ENCODE peak calls at places on chromosomes 16 and 17, in nine cellular contexts. L, G, V, D, S, O, Q, W and H are unnamed samples.
A peak's percentile ranks its signal among the peaks of the same experiment; 100 is the strongest.

GRCh38 chr17:81923302-81924260 is 4.0 kb downstream of the MAFG start:
- DNase-seq in G (peak; percentile 94), O (peak; percentile 93), V (peak; percentile 21), S (peak; percentile 77), D (peak; percentile 63), W (peak; percentile 84), Q (no peak), L (no peak), H (peak; percentile 87)

GRCh38 chr17:233473-233941 is 52.1 kb upstream of the DOC2B start:
- DNase-seq in Q (peak; percentile 44), W (no peak), G (no peak), L (no peak), V (no peak), O (no peak), S (no peak), D (peak; percentile 19), H (no peak)

GRCh38 chr17:42053701-42054100 is 3.3 kb upstream of the C17orf113 start:
- DNase-seq in L (no peak), Q (no peak), S (no peak), G (no peak), W (no peak), O (no peak), V (no peak), D (no peak), H (no peak)

GRCh38 chr16:69762843-69763556 is 868 bp downstream of the WWP2 start:
- DNase-seq in S (peak; percentile 21), Q (peak; percentile 41), G (peak; percentile 77), W (no peak), L (no peak), D (peak; percentile 43), O (peak; percentile 61), V (no peak), H (peak; percentile 15)

GRCh38 chr16:57579361-57579665 is 36.9 kb downstream of the ADGRG5 start:
- DNase-seq in O (no peak), W (no peak), G (no peak), Q (no peak), S (no peak), L (no peak), V (no peak), D (no peak), H (no peak)

GRCh38 chr17:68074279-68074678 is 38.7 kb downstream of the KPNA2 start:
- DNase-seq in G (no peak), L (no peak), S (no peak), W (no peak), O (no peak), Q (no peak), D (no peak), V (no peak), H (no peak)

GRCh38 chr17:17077101-17077500 is 34.8 kb downstream of the MPRIP start:
- DNase-seq in O (no peak), W (no peak), L (no peak), Q (no peak), D (no peak), G (no peak), V (no peak), S (no peak), H (no peak)

GRCh38 chr17:73800893-73801292 is 156.6 kb upstream of the SDK2 start:
- DNase-seq in G (no peak), Q (no peak), L (no peak), S (no peak), O (no peak), V (no peak), W (no peak), D (no peak), H (no peak)

GRCh38 chr17:1486802-1487695 is 5.4 kb downstream of the MYO1C start:
- DNase-seq in Q (peak; percentile 79), W (peak; percentile 80), V (peak; percentile 68), D (no peak), L (no peak), G (peak; percentile 82), S (no peak), O (peak; percentile 73), H (peak; percentile 73)

GRCh38 chr17:18960803-18961511 is 9.0 kb downstream of the SLC5A10 start:
- DNase-seq in O (peak; percentile 82), D (peak; percentile 81), W (peak; percentile 90), S (peak; percentile 82), G (peak; percentile 74), Q (peak; percentile 86), V (no peak), L (peak; percentile 93), H (peak; percentile 89)

GRCh38 chr16:52578007-52578828 is 31.3 kb upstream of the TOX3 start:
- DNase-seq in L (no peak), G (no peak), Q (no peak), S (no peak), O (peak; percentile 39), W (no peak), V (no peak), D (no peak), H (no peak)

GRCh38 chr17:39750131-39751015 is 12.6 kb downstream of the GRB7 start:
- DNase-seq in W (no peak), S (no peak), O (no peak), G (no peak), Q (no peak), L (peak; percentile 45), D (no peak), V (no peak), H (no peak)

GRCh38 chr17:78895322-78895721 is 7.7 kb downstream of the CEP295NL start:
- DNase-seq in S (no peak), Q (no peak), O (no peak), W (no peak), G (peak; percentile 27), V (no peak), L (no peak), D (no peak), H (no peak)

GRCh38 chr17:72005332-72006163 is 115.3 kb upstream of the SOX9 start:
- DNase-seq in G (no peak), D (no peak), S (no peak), O (no peak), W (no peak), L (no peak), V (no peak), Q (no peak), H (no peak)

GRCh38 chr16:59604331-59604730 is 870.2 kb upstream of the GOT2 start:
- DNase-seq in L (no peak), V (no peak), O (no peak), W (no peak), S (peak; percentile 7), Q (no peak), G (peak; percentile 30), D (no peak), H (no peak)

GRCh38 chr17:20189979-20190378 is 180.8 kb downstream of the SPECC1 start:
- DNase-seq in G (no peak), L (no peak), W (no peak), Q (no peak), S (no peak), D (no peak), O (peak; percentile 32), V (no peak), H (peak; percentile 7)

GRCh38 chr17:16287563-16288027 is 65.7 kb downstream of the CENPV start:
- DNase-seq in L (no peak), O (peak; percentile 46), S (peak; percentile 55), D (no peak), G (peak; percentile 61), V (no peak), Q (peak; percentile 68), W (no peak), H (no peak)

DNA sequence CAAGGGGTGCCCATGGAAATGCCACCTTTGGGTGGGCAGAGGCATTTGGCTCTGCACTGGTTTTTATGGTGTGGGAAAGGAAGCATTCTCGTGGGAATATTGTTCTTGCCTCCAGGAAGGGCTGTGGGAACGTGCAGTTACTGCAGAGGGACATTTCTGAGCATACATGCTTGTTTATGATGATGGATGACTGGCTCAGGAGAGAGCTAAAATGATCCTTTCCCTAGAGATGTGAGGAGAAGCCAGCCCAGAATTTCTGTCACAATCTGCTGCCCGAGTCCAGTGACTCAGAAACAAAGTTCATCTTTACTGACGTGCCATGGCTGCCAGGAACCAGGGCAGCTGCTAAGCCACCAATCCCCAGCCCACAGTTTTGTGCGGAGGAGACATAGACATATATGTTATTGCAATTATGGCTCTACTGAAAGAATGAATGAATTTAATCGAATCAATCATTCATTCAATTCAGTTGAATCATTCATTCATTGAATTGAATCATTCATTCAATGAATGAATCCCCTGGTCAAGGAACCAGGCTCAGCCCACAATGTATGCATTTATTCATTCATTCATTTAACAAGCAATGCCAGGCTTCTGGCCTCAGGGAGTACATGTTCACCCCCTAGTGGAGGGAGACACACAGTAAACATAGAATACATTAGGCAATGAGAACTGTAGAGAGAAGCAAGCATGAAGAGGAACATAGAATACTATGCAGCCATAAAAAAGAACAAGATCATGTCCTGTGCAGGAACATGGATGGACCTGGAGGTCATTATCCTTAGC is 414.4 kb upstream of the HSBP1 start:
- DNase-seq in W (peak; percentile 33), G (peak; percentile 59), V (no peak), D (no peak), O (no peak), Q (peak; percentile 0), S (peak; percentile 5), L (no peak), H (peak; percentile 15)
- H3K27ac ChIP-seq in W (no peak overlapping the region), G (no peak overlapping the region), V (no peak overlapping the region), D (no peak overlapping the region), O (no peak overlapping the region), Q (no peak overlapping the region), S (no peak overlapping the region), L (no peak overlapping the region), H (no peak overlapping the region)

GRCh38 chr17:38352245-38353083 is 820 bp downstream of the SOCS7 start:
- DNase-seq in S (peak; percentile 6), G (peak; percentile 64), O (peak; percentile 34), V (no peak), L (peak; percentile 62), W (peak; percentile 69), D (no peak), Q (peak; percentile 41), H (peak; percentile 58)
- H2AFZ ChIP-seq in S (peak overlapping the region; percentile 21), G (peak overlapping the region; percentile 72), O (peak overlapping the region; percentile 77), V (no peak overlapping the region), L (no peak overlapping the region), W (no peak overlapping the region), D (peak overlapping the region; percentile 82), Q (peak overlapping the region; percentile 13), H (no peak overlapping the region)

DNA sequence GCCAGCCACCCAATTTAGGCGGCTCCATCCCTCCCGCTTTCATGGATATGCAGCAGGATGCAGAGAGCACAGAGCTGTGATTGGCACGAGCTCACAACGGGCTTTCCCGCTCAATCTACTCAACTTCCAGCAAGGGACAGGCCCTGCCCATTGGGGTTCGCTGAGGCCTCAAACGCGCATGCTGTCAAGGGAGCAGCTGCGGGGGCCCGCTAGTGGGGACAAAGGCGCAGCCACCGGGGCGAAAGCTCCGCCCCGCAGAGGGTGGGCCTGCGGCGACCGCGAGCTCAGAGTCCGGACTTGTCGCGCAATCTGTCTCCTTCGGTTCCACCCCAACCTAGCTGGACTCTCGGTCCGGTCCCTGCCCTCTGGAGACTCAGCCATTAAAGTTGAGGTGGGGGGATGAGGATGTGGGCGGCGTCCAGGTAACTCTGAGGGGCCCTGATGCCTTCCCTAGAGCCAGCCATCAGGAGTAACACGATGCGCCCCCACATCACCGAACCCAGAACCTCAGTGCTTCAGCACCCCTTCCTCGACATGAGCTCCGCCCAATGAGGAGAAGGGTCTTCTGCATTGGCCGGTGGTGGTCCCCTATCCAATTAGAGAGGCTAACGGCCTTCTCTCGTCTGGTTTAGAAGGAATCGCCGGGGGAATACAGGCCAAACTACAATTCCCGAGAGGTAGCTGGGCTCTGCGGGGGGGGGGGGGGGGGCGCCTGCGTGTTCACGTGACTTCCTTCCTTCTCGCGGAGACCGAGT is 489 bp upstream of the NFATC3 start:
- DNase-seq in S (no peak), D (peak; percentile 87), V (no peak), G (peak; percentile 81), L (peak; percentile 90), O (peak; percentile 95), Q (peak; percentile 93), W (peak; percentile 98), H (peak; percentile 93)
- TF ChIP-seq EZH2phosphoT487 in S (no peak), D (no peak), V (no peak), G (no peak), L (no peak), O (no peak), Q (no peak), W (no peak), H (no peak)

GRCh38 chr16:1420540-1421205 is at the start of gene UQCC4:
- DNase-seq in D (peak; percentile 100), S (peak; percentile 97), O (peak; percentile 99), Q (peak; percentile 100), G (peak; percentile 100), L (peak; percentile 97), W (peak; percentile 100), V (peak; percentile 98), H (peak; percentile 99)
- H3K27ac ChIP-seq in D (peak within 1 kb of the TSS; percentile 86), S (peak within 1 kb of the TSS; percentile 54), O (peak within 1 kb of the TSS; percentile 90), Q (peak within 1 kb of the TSS; percentile 77), G (peak within 1 kb of the TSS; percentile 90), L (peak within 1 kb of the TSS; percentile 89), W (peak within 1 kb of the TSS; percentile 84), V (peak within 1 kb of the TSS; percentile 69), H (peak within 1 kb of the TSS; percentile 47)